ENCODE peak calls at places on chromosomes 2 and 18, in ten cellular contexts. One of them, this sample, is unnamed.
A peak's percentile ranks its signal among the peaks of the same experiment; 100 is the strongest.

GRCh38 chr2:9768388-9768787 is 74.9 kb upstream of the TAF1B start:
- DNase-seq in GM10248: no peak
- DNase-seq in ELF-1: peak; percentile 84
- DNase-seq in stimulated activated CD4-positive, alpha-beta T cell treated with anti-CD3 and anti-CD28 coated beads, Interleukin-1b, Interleukin-23, amount 100 ng/mL, for 24 hours: no peak
- DNase-seq in HFFc6: no peak
- DNase-seq in T-cell: no peak
- DNase-seq in ELR: no peak
- DNase-seq in T-helper 22 cell: no peak
- DNase-seq in activated CD8-positive, alpha-beta memory T cell treated with anti-CD3 and anti-CD28 coated beads, Interleukin-2, amount 10 ng/mL, durations not matched to agents 7 days and 5 days: no peak
- DNase-seq in fibroblast of the aortic adventitia: no peak
- DNase-seq in this sample: no peak

GRCh38 chr2:144683955-144684354 is 164.0 kb upstream of the ZEB2 start:
- DNase-seq in activated CD8-positive, alpha-beta memory T cell treated with anti-CD3 and anti-CD28 coated beads, Interleukin-2, amount 10 ng/mL, durations not matched to agents 7 days and 5 days: no peak
- DNase-seq in ELR: no peak
- DNase-seq in HFFc6: no peak
- DNase-seq in T-cell: no peak
- DNase-seq in fibroblast of the aortic adventitia: no peak
- DNase-seq in stimulated activated CD4-positive, alpha-beta T cell treated with anti-CD3 and anti-CD28 coated beads, Interleukin-1b, Interleukin-23, amount 100 ng/mL, for 24 hours: no peak
- DNase-seq in ELF-1: no peak
- DNase-seq in T-helper 22 cell: no peak
- DNase-seq in GM10248: no peak
- DNase-seq in this sample: no peak

GRCh38 chr2:222709191-222709891 is 37.9 kb downstream of the MOGAT1 start:
- DNase-seq in T-helper 22 cell: no peak
- DNase-seq in fibroblast of the aortic adventitia: peak; percentile 98
- DNase-seq in HFFc6: peak; percentile 90
- DNase-seq in ELR: peak; percentile 97
- DNase-seq in stimulated activated CD4-positive, alpha-beta T cell treated with anti-CD3 and anti-CD28 coated beads, Interleukin-1b, Interleukin-23, amount 100 ng/mL, for 24 hours: no peak
- DNase-seq in activated CD8-positive, alpha-beta memory T cell treated with anti-CD3 and anti-CD28 coated beads, Interleukin-2, amount 10 ng/mL, durations not matched to agents 7 days and 5 days: peak; percentile 41
- DNase-seq in ELF-1: peak; percentile 95
- DNase-seq in GM10248: peak; percentile 46
- DNase-seq in T-cell: no peak
- DNase-seq in this sample: peak; percentile 41

GRCh38 chr18:76656925-76657324 is 161.9 kb upstream of the ZNF516 start:
- DNase-seq in ELF-1: no peak
- DNase-seq in T-cell: no peak
- DNase-seq in ELR: no peak
- DNase-seq in activated CD8-positive, alpha-beta memory T cell treated with anti-CD3 and anti-CD28 coated beads, Interleukin-2, amount 10 ng/mL, durations not matched to agents 7 days and 5 days: no peak
- DNase-seq in GM10248: no peak
- DNase-seq in fibroblast of the aortic adventitia: no peak
- DNase-seq in T-helper 22 cell: no peak
- DNase-seq in HFFc6: no peak
- DNase-seq in stimulated activated CD4-positive, alpha-beta T cell treated with anti-CD3 and anti-CD28 coated beads, Interleukin-1b, Interleukin-23, amount 100 ng/mL, for 24 hours: no peak
- DNase-seq in this sample: no peak

GRCh38 chr2:147760984-147761383 is 83.8 kb upstream of the ACVR2A start:
- DNase-seq in ELR: peak; percentile 28
- DNase-seq in T-cell: no peak
- DNase-seq in activated CD8-positive, alpha-beta memory T cell treated with anti-CD3 and anti-CD28 coated beads, Interleukin-2, amount 10 ng/mL, durations not matched to agents 7 days and 5 days: no peak
- DNase-seq in GM10248: no peak
- DNase-seq in T-helper 22 cell: no peak
- DNase-seq in stimulated activated CD4-positive, alpha-beta T cell treated with anti-CD3 and anti-CD28 coated beads, Interleukin-1b, Interleukin-23, amount 100 ng/mL, for 24 hours: no peak
- DNase-seq in ELF-1: no peak
- DNase-seq in HFFc6: no peak
- DNase-seq in fibroblast of the aortic adventitia: no peak
- DNase-seq in this sample: no peak

GRCh38 chr2:201218780-201219179 is 35.8 kb downstream of the CASP10 start:
- DNase-seq in HFFc6: peak; percentile 11
- DNase-seq in activated CD8-positive, alpha-beta memory T cell treated with anti-CD3 and anti-CD28 coated beads, Interleukin-2, amount 10 ng/mL, durations not matched to agents 7 days and 5 days: no peak
- DNase-seq in T-helper 22 cell: no peak
- DNase-seq in ELR: peak; percentile 24
- DNase-seq in stimulated activated CD4-positive, alpha-beta T cell treated with anti-CD3 and anti-CD28 coated beads, Interleukin-1b, Interleukin-23, amount 100 ng/mL, for 24 hours: no peak
- DNase-seq in fibroblast of the aortic adventitia: no peak
- DNase-seq in T-cell: no peak
- DNase-seq in GM10248: no peak
- DNase-seq in ELF-1: no peak
- DNase-seq in this sample: peak; percentile 46

GRCh38 chr2:38187416-38188127 is 111.6 kb upstream of the CYP1B1 start:
- DNase-seq in ELR: peak; percentile 51
- DNase-seq in fibroblast of the aortic adventitia: peak; percentile 97
- DNase-seq in stimulated activated CD4-positive, alpha-beta T cell treated with anti-CD3 and anti-CD28 coated beads, Interleukin-1b, Interleukin-23, amount 100 ng/mL, for 24 hours: no peak
- DNase-seq in ELF-1: no peak
- DNase-seq in T-cell: no peak
- DNase-seq in activated CD8-positive, alpha-beta memory T cell treated with anti-CD3 and anti-CD28 coated beads, Interleukin-2, amount 10 ng/mL, durations not matched to agents 7 days and 5 days: no peak
- DNase-seq in HFFc6: peak; percentile 44
- DNase-seq in GM10248: no peak
- DNase-seq in T-helper 22 cell: no peak
- DNase-seq in this sample: peak; percentile 80

GRCh38 chr18:35430721-35431441 is 53.7 kb upstream of the ZNF396 start:
- DNase-seq in ELF-1: no peak
- DNase-seq in ELR: no peak
- DNase-seq in fibroblast of the aortic adventitia: no peak
- DNase-seq in GM10248: no peak
- DNase-seq in T-cell: no peak
- DNase-seq in activated CD8-positive, alpha-beta memory T cell treated with anti-CD3 and anti-CD28 coated beads, Interleukin-2, amount 10 ng/mL, durations not matched to agents 7 days and 5 days: no peak
- DNase-seq in T-helper 22 cell: no peak
- DNase-seq in HFFc6: no peak
- DNase-seq in stimulated activated CD4-positive, alpha-beta T cell treated with anti-CD3 and anti-CD28 coated beads, Interleukin-1b, Interleukin-23, amount 100 ng/mL, for 24 hours: no peak
- DNase-seq in this sample: no peak

GRCh38 chr2:25165992-25166618 is 2.3 kb downstream of the POMC start:
- DNase-seq in T-helper 22 cell: no peak
- DNase-seq in GM10248: peak; percentile 81
- DNase-seq in HFFc6: no peak
- DNase-seq in fibroblast of the aortic adventitia: no peak
- DNase-seq in T-cell: peak; percentile 30
- DNase-seq in activated CD8-positive, alpha-beta memory T cell treated with anti-CD3 and anti-CD28 coated beads, Interleukin-2, amount 10 ng/mL, durations not matched to agents 7 days and 5 days: peak; percentile 65
- DNase-seq in ELR: peak; percentile 13
- DNase-seq in ELF-1: peak; percentile 72
- DNase-seq in stimulated activated CD4-positive, alpha-beta T cell treated with anti-CD3 and anti-CD28 coated beads, Interleukin-1b, Interleukin-23, amount 100 ng/mL, for 24 hours: no peak
- DNase-seq in this sample: no peak

GRCh38 chr2:206163251-206163880 is 3.7 kb downstream of the EEF1B2 start:
- DNase-seq in fibroblast of the aortic adventitia: no peak
- DNase-seq in ELR: peak; percentile 31
- DNase-seq in stimulated activated CD4-positive, alpha-beta T cell treated with anti-CD3 and anti-CD28 coated beads, Interleukin-1b, Interleukin-23, amount 100 ng/mL, for 24 hours: no peak
- DNase-seq in T-cell: no peak
- DNase-seq in activated CD8-positive, alpha-beta memory T cell treated with anti-CD3 and anti-CD28 coated beads, Interleukin-2, amount 10 ng/mL, durations not matched to agents 7 days and 5 days: no peak
- DNase-seq in T-helper 22 cell: no peak
- DNase-seq in HFFc6: no peak
- DNase-seq in GM10248: no peak
- DNase-seq in ELF-1: no peak
- DNase-seq in this sample: no peak

GRCh38 chr2:68472796-68473414 is 5.5 kb downstream of the APLF start:
- DNase-seq in ELR: no peak
- DNase-seq in ELF-1: no peak
- DNase-seq in stimulated activated CD4-positive, alpha-beta T cell treated with anti-CD3 and anti-CD28 coated beads, Interleukin-1b, Interleukin-23, amount 100 ng/mL, for 24 hours: no peak
- DNase-seq in fibroblast of the aortic adventitia: no peak
- DNase-seq in HFFc6: no peak
- DNase-seq in activated CD8-positive, alpha-beta memory T cell treated with anti-CD3 and anti-CD28 coated beads, Interleukin-2, amount 10 ng/mL, durations not matched to agents 7 days and 5 days: no peak
- DNase-seq in T-helper 22 cell: no peak
- DNase-seq in GM10248: no peak
- DNase-seq in T-cell: no peak
- DNase-seq in this sample: no peak

GRCh38 chr2:88857951-88858406 is 166.5 kb downstream of the RPIA start:
- DNase-seq in GM10248: peak; percentile 12
- DNase-seq in stimulated activated CD4-positive, alpha-beta T cell treated with anti-CD3 and anti-CD28 coated beads, Interleukin-1b, Interleukin-23, amount 100 ng/mL, for 24 hours: no peak
- DNase-seq in T-helper 22 cell: no peak
- DNase-seq in T-cell: no peak
- DNase-seq in HFFc6: no peak
- DNase-seq in activated CD8-positive, alpha-beta memory T cell treated with anti-CD3 and anti-CD28 coated beads, Interleukin-2, amount 10 ng/mL, durations not matched to agents 7 days and 5 days: no peak
- DNase-seq in fibroblast of the aortic adventitia: peak; percentile 26
- DNase-seq in ELR: peak; percentile 60
- DNase-seq in ELF-1: peak; percentile 95
- DNase-seq in this sample: peak; percentile 2

GRCh38 chr2:30239308-30240161 is 8.2 kb downstream of the LBH start:
- DNase-seq in HFFc6: peak; percentile 31
- DNase-seq in GM10248: peak; percentile 58
- DNase-seq in T-cell: peak; percentile 67
- DNase-seq in activated CD8-positive, alpha-beta memory T cell treated with anti-CD3 and anti-CD28 coated beads, Interleukin-2, amount 10 ng/mL, durations not matched to agents 7 days and 5 days: peak; percentile 79
- DNase-seq in stimulated activated CD4-positive, alpha-beta T cell treated with anti-CD3 and anti-CD28 coated beads, Interleukin-1b, Interleukin-23, amount 100 ng/mL, for 24 hours: no peak
- DNase-seq in ELF-1: peak; percentile 79
- DNase-seq in ELR: peak; percentile 54
- DNase-seq in T-helper 22 cell: peak; percentile 43
- DNase-seq in fibroblast of the aortic adventitia: peak; percentile 88
- DNase-seq in this sample: no peak

GRCh38 chr2:95010126-95010525 is 15.4 kb upstream of the MAL start:
- DNase-seq in ELF-1: no peak
- DNase-seq in HFFc6: no peak
- DNase-seq in T-helper 22 cell: no peak
- DNase-seq in GM10248: no peak
- DNase-seq in stimulated activated CD4-positive, alpha-beta T cell treated with anti-CD3 and anti-CD28 coated beads, Interleukin-1b, Interleukin-23, amount 100 ng/mL, for 24 hours: no peak
- DNase-seq in ELR: no peak
- DNase-seq in activated CD8-positive, alpha-beta memory T cell treated with anti-CD3 and anti-CD28 coated beads, Interleukin-2, amount 10 ng/mL, durations not matched to agents 7 days and 5 days: no peak
- DNase-seq in fibroblast of the aortic adventitia: no peak
- DNase-seq in T-cell: no peak
- DNase-seq in this sample: no peak

GRCh38 chr18:12028040-12028628 is 46.8 kb downstream of the IMPA2 start:
- DNase-seq in activated CD8-positive, alpha-beta memory T cell treated with anti-CD3 and anti-CD28 coated beads, Interleukin-2, amount 10 ng/mL, durations not matched to agents 7 days and 5 days: no peak
- DNase-seq in fibroblast of the aortic adventitia: no peak
- DNase-seq in GM10248: peak; percentile 8
- DNase-seq in ELR: no peak
- DNase-seq in T-cell: no peak
- DNase-seq in ELF-1: no peak
- DNase-seq in stimulated activated CD4-positive, alpha-beta T cell treated with anti-CD3 and anti-CD28 coated beads, Interleukin-1b, Interleukin-23, amount 100 ng/mL, for 24 hours: no peak
- DNase-seq in HFFc6: no peak
- DNase-seq in T-helper 22 cell: no peak
- DNase-seq in this sample: no peak

GRCh38 chr2:65046633-65047407 is 9.4 kb upstream of the CEP68 start:
- DNase-seq in ELF-1: no peak
- DNase-seq in fibroblast of the aortic adventitia: no peak
- DNase-seq in GM10248: no peak
- DNase-seq in activated CD8-positive, alpha-beta memory T cell treated with anti-CD3 and anti-CD28 coated beads, Interleukin-2, amount 10 ng/mL, durations not matched to agents 7 days and 5 days: no peak
- DNase-seq in ELR: no peak
- DNase-seq in T-cell: no peak
- DNase-seq in HFFc6: no peak
- DNase-seq in stimulated activated CD4-positive, alpha-beta T cell treated with anti-CD3 and anti-CD28 coated beads, Interleukin-1b, Interleukin-23, amount 100 ng/mL, for 24 hours: no peak
- DNase-seq in T-helper 22 cell: no peak
- DNase-seq in this sample: no peak

GRCh38 chr2:26979761-26980160 is 9.3 kb downstream of the MAPRE3 start:
- DNase-seq in T-helper 22 cell: no peak
- DNase-seq in T-cell: no peak
- DNase-seq in ELR: no peak
- DNase-seq in activated CD8-positive, alpha-beta memory T cell treated with anti-CD3 and anti-CD28 coated beads, Interleukin-2, amount 10 ng/mL, durations not matched to agents 7 days and 5 days: no peak
- DNase-seq in ELF-1: no peak
- DNase-seq in GM10248: no peak
- DNase-seq in stimulated activated CD4-positive, alpha-beta T cell treated with anti-CD3 and anti-CD28 coated beads, Interleukin-1b, Interleukin-23, amount 100 ng/mL, for 24 hours: no peak
- DNase-seq in HFFc6: no peak
- DNase-seq in fibroblast of the aortic adventitia: peak; percentile 64
- DNase-seq in this sample: no peak

GRCh38 chr2:105886029-105886454 is 141.3 kb downstream of the NCK2 start:
- DNase-seq in HFFc6: peak; percentile 54
- DNase-seq in ELF-1: no peak
- DNase-seq in GM10248: no peak
- DNase-seq in stimulated activated CD4-positive, alpha-beta T cell treated with anti-CD3 and anti-CD28 coated beads, Interleukin-1b, Interleukin-23, amount 100 ng/mL, for 24 hours: no peak
- DNase-seq in T-cell: no peak
- DNase-seq in ELR: no peak
- DNase-seq in activated CD8-positive, alpha-beta memory T cell treated with anti-CD3 and anti-CD28 coated beads, Interleukin-2, amount 10 ng/mL, durations not matched to agents 7 days and 5 days: no peak
- DNase-seq in fibroblast of the aortic adventitia: peak; percentile 94
- DNase-seq in T-helper 22 cell: no peak
- DNase-seq in this sample: peak; percentile 9

GRCh38 chr18:79480171-79480981 is 84.6 kb downstream of the NFATC1 start:
- DNase-seq in ELR: no peak
- DNase-seq in HFFc6: no peak
- DNase-seq in GM10248: no peak
- DNase-seq in activated CD8-positive, alpha-beta memory T cell treated with anti-CD3 and anti-CD28 coated beads, Interleukin-2, amount 10 ng/mL, durations not matched to agents 7 days and 5 days: no peak
- DNase-seq in stimulated activated CD4-positive, alpha-beta T cell treated with anti-CD3 and anti-CD28 coated beads, Interleukin-1b, Interleukin-23, amount 100 ng/mL, for 24 hours: no peak
- DNase-seq in fibroblast of the aortic adventitia: no peak
- DNase-seq in ELF-1: no peak
- DNase-seq in T-cell: no peak
- DNase-seq in T-helper 22 cell: no peak
- DNase-seq in this sample: no peak

GRCh38 chr2:8488001-8488738 is 193.7 kb upstream of the ID2 start:
- DNase-seq in GM10248: peak; percentile 80
- DNase-seq in ELF-1: no peak
- DNase-seq in T-helper 22 cell: peak; percentile 79
- DNase-seq in fibroblast of the aortic adventitia: no peak
- DNase-seq in ELR: no peak
- DNase-seq in T-cell: no peak
- DNase-seq in activated CD8-positive, alpha-beta memory T cell treated with anti-CD3 and anti-CD28 coated beads, Interleukin-2, amount 10 ng/mL, durations not matched to agents 7 days and 5 days: peak; percentile 80
- DNase-seq in HFFc6: no peak
- DNase-seq in stimulated activated CD4-positive, alpha-beta T cell treated with anti-CD3 and anti-CD28 coated beads, Interleukin-1b, Interleukin-23, amount 100 ng/mL, for 24 hours: peak; percentile 27
- DNase-seq in this sample: no peak

GRCh38 chr2:61620244-61621159 is 82.3 kb upstream of the XPO1 start:
- DNase-seq in activated CD8-positive, alpha-beta memory T cell treated with anti-CD3 and anti-CD28 coated beads, Interleukin-2, amount 10 ng/mL, durations not matched to agents 7 days and 5 days: no peak
- DNase-seq in GM10248: peak; percentile 31
- DNase-seq in stimulated activated CD4-positive, alpha-beta T cell treated with anti-CD3 and anti-CD28 coated beads, Interleukin-1b, Interleukin-23, amount 100 ng/mL, for 24 hours: no peak
- DNase-seq in T-cell: no peak
- DNase-seq in ELF-1: peak; percentile 67
- DNase-seq in ELR: peak; percentile 90
- DNase-seq in T-helper 22 cell: no peak
- DNase-seq in fibroblast of the aortic adventitia: peak; percentile 88
- DNase-seq in HFFc6: peak; percentile 81
- DNase-seq in this sample: peak; percentile 81

This sample was measured in mammary epithelial cell.